ENCODE peak calls at places on chromosomes 2 and 18, in four cellular contexts. X is psoas muscle; N is activated CD4-positive, alpha-beta T cell treated with anti-CD3 and anti-CD28 coated beads, Interleukin-2, amount 50 U/mL, for 1 hour; V is BJ. T is an unnamed sample.

GRCh38 chr18:25594351-25594750 is 242.4 kb upstream of the ZNF521 start:
- DNase-seq in X (no peak), N (no peak), V (no peak), T (no peak)

GRCh38 chr2:239589270-239589825 is 188.5 kb upstream of the HDAC4 start:
- DNase-seq in X (peak), N (no peak), V (no peak), T (no peak)

GRCh38 chr2:43033466-43034241 is 192.8 kb downstream of the ZFP36L2 start:
- DNase-seq in X (peak), N (no peak), V (no peak), T (no peak)

GRCh38 chr2:41119489-41119888 is 667.6 kb upstream of the SLC8A1 start:
- DNase-seq in X (no peak), N (no peak), V (no peak), T (no peak)

GRCh38 chr2:117917223-117917917 is 96.5 kb downstream of the CCDC93 start:
- DNase-seq in X (no peak), N (no peak), V (no peak), T (no peak)

GRCh38 chr18:45480219-45481015 is 134.9 kb upstream of the SLC14A2 start:
- DNase-seq in X (no peak), N (no peak), V (no peak), T (no peak)

GRCh38 chr2:239676716-239677454 is 276.1 kb upstream of the HDAC4 start:
- DNase-seq in X (no peak), N (no peak), V (no peak), T (no peak)

GRCh38 chr18:24259869-24260662 is 121.2 kb downstream of the CABYR start:
- DNase-seq in X (no peak), N (no peak), V (no peak), T (no peak)

GRCh38 chr18:55306338-55306737 is 281.7 kb downstream of the TCF4 start:
- DNase-seq in X (no peak), N (no peak), V (no peak), T (no peak)

GRCh38 chr18:70195852-70196434 is 9.5 kb downstream of the RTTN start:
- DNase-seq in X (no peak), N (no peak), V (no peak), T (peak)

GRCh38 chr2:26978061-26978596 is 7.7 kb downstream of the MAPRE3 start:
- DNase-seq in X (no peak), N (no peak), V (no peak), T (peak)

GRCh38 chr2:179338681-179339080 is 74.0 kb upstream of the SESTD1 start:
- DNase-seq in X (no peak), N (no peak), V (no peak), T (no peak)

GRCh38 chr18:77765468-77765867 is 515.8 kb downstream of the GALR1 start:
- DNase-seq in X (no peak), N (no peak), V (no peak), T (peak)

GRCh38 chr2:85312404-85312803 is 15.4 kb downstream of the TGOLN2 start:
- DNase-seq in X (no peak), N (no peak), V (no peak), T (no peak)